ENCODE peak calls at places on chromosomes 4 and X, in eight cellular contexts. One of them, this sample, is unnamed.

GRCh38 chr4:53937918-53938317 is 126.5 kb downstream of the CHIC2 start:
- DNase-seq in RWPE2: no peak
- DNase-seq in GM13977: no peak
- DNase-seq in KBM-7: no peak
- DNase-seq in dorsolateral prefrontal cortex: no peak
- DNase-seq in NK-92 treated with Interleukin-12 subunit alpha and Interleukin-12 subunit beta, amount 100 ng/mL, for 24 hours: no peak
- DNase-seq in fibroblast of the conjunctiva: no peak
- DNase-seq in coronary artery: no peak
- DNase-seq in this sample: no peak

GRCh38 chrX:3176439-3176820 is 135.2 kb downstream of the ARSF start:
- DNase-seq in RWPE2: no peak
- DNase-seq in GM13977: no peak
- DNase-seq in KBM-7: no peak
- DNase-seq in dorsolateral prefrontal cortex: no peak
- DNase-seq in NK-92 treated with Interleukin-12 subunit alpha and Interleukin-12 subunit beta, amount 100 ng/mL, for 24 hours: no peak
- DNase-seq in fibroblast of the conjunctiva: no peak
- DNase-seq in coronary artery: no peak
- DNase-seq in this sample: peak; percentile 96

GRCh38 chr4:36351082-36351666 is 69.8 kb downstream of the DTHD1 start:
- DNase-seq in RWPE2: no peak
- DNase-seq in GM13977: peak; percentile 30
- DNase-seq in KBM-7: peak; percentile 71
- DNase-seq in dorsolateral prefrontal cortex: peak; percentile 77
- DNase-seq in NK-92 treated with Interleukin-12 subunit alpha and Interleukin-12 subunit beta, amount 100 ng/mL, for 24 hours: peak; percentile 29
- DNase-seq in fibroblast of the conjunctiva: no peak
- DNase-seq in coronary artery: no peak
- DNase-seq in this sample: peak; percentile 47

GRCh38 chr4:40212674-40213504 is 16.1 kb downstream of the RHOH start:
- DNase-seq in RWPE2: no peak
- DNase-seq in GM13977: no peak
- DNase-seq in KBM-7: no peak
- DNase-seq in dorsolateral prefrontal cortex: no peak
- DNase-seq in NK-92 treated with Interleukin-12 subunit alpha and Interleukin-12 subunit beta, amount 100 ng/mL, for 24 hours: no peak
- DNase-seq in fibroblast of the conjunctiva: no peak
- DNase-seq in coronary artery: no peak
- DNase-seq in this sample: peak; percentile 11

GRCh38 chr4:57139783-57140182 is 29.6 kb upstream of the IGFBP7 start:
- DNase-seq in RWPE2: no peak
- DNase-seq in GM13977: no peak
- DNase-seq in KBM-7: no peak
- DNase-seq in dorsolateral prefrontal cortex: no peak
- DNase-seq in NK-92 treated with Interleukin-12 subunit alpha and Interleukin-12 subunit beta, amount 100 ng/mL, for 24 hours: no peak
- DNase-seq in fibroblast of the conjunctiva: no peak
- DNase-seq in coronary artery: no peak
- DNase-seq in this sample: no peak

GRCh38 chr4:89506866-89507494 is 199.4 kb upstream of the GPRIN3 start:
- DNase-seq in RWPE2: no peak
- DNase-seq in GM13977: no peak
- DNase-seq in KBM-7: no peak
- DNase-seq in dorsolateral prefrontal cortex: no peak
- DNase-seq in NK-92 treated with Interleukin-12 subunit alpha and Interleukin-12 subunit beta, amount 100 ng/mL, for 24 hours: no peak
- DNase-seq in fibroblast of the conjunctiva: no peak
- DNase-seq in coronary artery: no peak
- DNase-seq in this sample: no peak

GRCh38 chr4:22850055-22850454 is 157.3 kb downstream of the GBA3 start:
- DNase-seq in RWPE2: no peak
- DNase-seq in GM13977: no peak
- DNase-seq in KBM-7: no peak
- DNase-seq in dorsolateral prefrontal cortex: no peak
- DNase-seq in NK-92 treated with Interleukin-12 subunit alpha and Interleukin-12 subunit beta, amount 100 ng/mL, for 24 hours: no peak
- DNase-seq in fibroblast of the conjunctiva: no peak
- DNase-seq in coronary artery: no peak
- DNase-seq in this sample: no peak

GRCh38 chr4:2076908-2077534 is 17.9 kb downstream of the NAT8L start:
- DNase-seq in RWPE2: peak; percentile 39
- DNase-seq in GM13977: peak; percentile 31
- DNase-seq in KBM-7: no peak
- DNase-seq in dorsolateral prefrontal cortex: no peak
- DNase-seq in NK-92 treated with Interleukin-12 subunit alpha and Interleukin-12 subunit beta, amount 100 ng/mL, for 24 hours: peak; percentile 58
- DNase-seq in fibroblast of the conjunctiva: no peak
- DNase-seq in coronary artery: peak; percentile 50
- DNase-seq in this sample: no peak

GRCh38 chr4:2402453-2402852 is 16.0 kb downstream of the ZFYVE28 start:
- DNase-seq in RWPE2: no peak
- DNase-seq in GM13977: no peak
- DNase-seq in KBM-7: no peak
- DNase-seq in dorsolateral prefrontal cortex: no peak
- DNase-seq in NK-92 treated with Interleukin-12 subunit alpha and Interleukin-12 subunit beta, amount 100 ng/mL, for 24 hours: no peak
- DNase-seq in fibroblast of the conjunctiva: no peak
- DNase-seq in coronary artery: no peak
- DNase-seq in this sample: peak; percentile 9

GRCh38 chr4:142563682-142564291 is 282.3 kb downstream of the INPP4B start:
- DNase-seq in RWPE2: peak; percentile 42
- DNase-seq in GM13977: no peak
- DNase-seq in KBM-7: no peak
- DNase-seq in dorsolateral prefrontal cortex: no peak
- DNase-seq in NK-92 treated with Interleukin-12 subunit alpha and Interleukin-12 subunit beta, amount 100 ng/mL, for 24 hours: no peak
- DNase-seq in fibroblast of the conjunctiva: no peak
- DNase-seq in coronary artery: no peak
- DNase-seq in this sample: peak; percentile 82

GRCh38 chr4:5783486-5783885 is 72.5 kb downstream of the EVC start:
- DNase-seq in RWPE2: no peak
- DNase-seq in GM13977: no peak
- DNase-seq in KBM-7: no peak
- DNase-seq in dorsolateral prefrontal cortex: no peak
- DNase-seq in NK-92 treated with Interleukin-12 subunit alpha and Interleukin-12 subunit beta, amount 100 ng/mL, for 24 hours: no peak
- DNase-seq in fibroblast of the conjunctiva: no peak
- DNase-seq in coronary artery: no peak
- DNase-seq in this sample: no peak

GRCh38 chr4:102564399-102564921 is 63.3 kb downstream of the NFKB1 start:
- DNase-seq in RWPE2: no peak
- DNase-seq in GM13977: peak; percentile 20
- DNase-seq in KBM-7: peak; percentile 39
- DNase-seq in dorsolateral prefrontal cortex: no peak
- DNase-seq in NK-92 treated with Interleukin-12 subunit alpha and Interleukin-12 subunit beta, amount 100 ng/mL, for 24 hours: no peak
- DNase-seq in fibroblast of the conjunctiva: no peak
- DNase-seq in coronary artery: no peak
- DNase-seq in this sample: peak; percentile 94

GRCh38 chr4:82753725-82754410 is 44.7 kb downstream of the SCD5 start:
- DNase-seq in RWPE2: no peak
- DNase-seq in GM13977: no peak
- DNase-seq in KBM-7: no peak
- DNase-seq in dorsolateral prefrontal cortex: no peak
- DNase-seq in NK-92 treated with Interleukin-12 subunit alpha and Interleukin-12 subunit beta, amount 100 ng/mL, for 24 hours: no peak
- DNase-seq in fibroblast of the conjunctiva: no peak
- DNase-seq in coronary artery: no peak
- DNase-seq in this sample: no peak

GRCh38 chr4:99833766-99834165 is 17.1 kb downstream of the DAPP1 start:
- DNase-seq in RWPE2: no peak
- DNase-seq in GM13977: no peak
- DNase-seq in KBM-7: no peak
- DNase-seq in dorsolateral prefrontal cortex: no peak
- DNase-seq in NK-92 treated with Interleukin-12 subunit alpha and Interleukin-12 subunit beta, amount 100 ng/mL, for 24 hours: no peak
- DNase-seq in fibroblast of the conjunctiva: no peak
- DNase-seq in coronary artery: no peak
- DNase-seq in this sample: peak; percentile 75

GRCh38 chrX:96425204-96425603 is 259.4 kb upstream of the DIAPH2 start:
- DNase-seq in RWPE2: no peak
- DNase-seq in GM13977: no peak
- DNase-seq in KBM-7: peak; percentile 81
- DNase-seq in dorsolateral prefrontal cortex: no peak
- DNase-seq in NK-92 treated with Interleukin-12 subunit alpha and Interleukin-12 subunit beta, amount 100 ng/mL, for 24 hours: no peak
- DNase-seq in fibroblast of the conjunctiva: no peak
- DNase-seq in coronary artery: no peak
- DNase-seq in this sample: no peak

GRCh38 chr4:80073362-80074008 is 456 bp upstream of the ANTXR2 start:
- DNase-seq in RWPE2: no peak
- DNase-seq in GM13977: peak; percentile 53
- DNase-seq in KBM-7: peak; percentile 97
- DNase-seq in dorsolateral prefrontal cortex: no peak
- DNase-seq in NK-92 treated with Interleukin-12 subunit alpha and Interleukin-12 subunit beta, amount 100 ng/mL, for 24 hours: no peak
- DNase-seq in fibroblast of the conjunctiva: no peak
- DNase-seq in coronary artery: no peak
- DNase-seq in this sample: no peak

GRCh38 chrX:131783555-131784338 is 239.4 kb upstream of the STK26 start:
- DNase-seq in RWPE2: no peak
- DNase-seq in GM13977: no peak
- DNase-seq in KBM-7: no peak
- DNase-seq in dorsolateral prefrontal cortex: no peak
- DNase-seq in NK-92 treated with Interleukin-12 subunit alpha and Interleukin-12 subunit beta, amount 100 ng/mL, for 24 hours: peak; percentile 40
- DNase-seq in fibroblast of the conjunctiva: peak; percentile 87
- DNase-seq in coronary artery: no peak
- DNase-seq in this sample: no peak

GRCh38 chr4:152728343-152728742 is 48.5 kb upstream of the TMEM154 start:
- DNase-seq in RWPE2: no peak
- DNase-seq in GM13977: no peak
- DNase-seq in KBM-7: no peak
- DNase-seq in dorsolateral prefrontal cortex: no peak
- DNase-seq in NK-92 treated with Interleukin-12 subunit alpha and Interleukin-12 subunit beta, amount 100 ng/mL, for 24 hours: no peak
- DNase-seq in fibroblast of the conjunctiva: no peak
- DNase-seq in coronary artery: no peak
- DNase-seq in this sample: no peak

GRCh38 chr4:8046925-8047541 is 107.4 kb upstream of the AFAP1 start:
- DNase-seq in RWPE2: no peak
- DNase-seq in GM13977: no peak
- DNase-seq in KBM-7: no peak
- DNase-seq in dorsolateral prefrontal cortex: peak; percentile 79
- DNase-seq in NK-92 treated with Interleukin-12 subunit alpha and Interleukin-12 subunit beta, amount 100 ng/mL, for 24 hours: no peak
- DNase-seq in fibroblast of the conjunctiva: no peak
- DNase-seq in coronary artery: no peak
- DNase-seq in this sample: no peak

GRCh38 chrX:124502144-124502543 is 155.8 kb downstream of the SH2D1A start:
- DNase-seq in RWPE2: no peak
- DNase-seq in GM13977: no peak
- DNase-seq in KBM-7: no peak
- DNase-seq in dorsolateral prefrontal cortex: no peak
- DNase-seq in NK-92 treated with Interleukin-12 subunit alpha and Interleukin-12 subunit beta, amount 100 ng/mL, for 24 hours: no peak
- DNase-seq in fibroblast of the conjunctiva: no peak
- DNase-seq in coronary artery: no peak
- DNase-seq in this sample: no peak

GRCh38 chr4:109113511-109113910 is 188.9 kb downstream of the COL25A1 start:
- DNase-seq in RWPE2: no peak
- DNase-seq in GM13977: no peak
- DNase-seq in KBM-7: no peak
- DNase-seq in dorsolateral prefrontal cortex: no peak
- DNase-seq in NK-92 treated with Interleukin-12 subunit alpha and Interleukin-12 subunit beta, amount 100 ng/mL, for 24 hours: no peak
- DNase-seq in fibroblast of the conjunctiva: peak; percentile 40
- DNase-seq in coronary artery: no peak
- DNase-seq in this sample: no peak

GRCh38 chrX:1914606-1915365 is 299.9 kb downstream of the ASMT start:
- DNase-seq in RWPE2: no peak
- DNase-seq in GM13977: no peak
- DNase-seq in KBM-7: peak; percentile 40
- DNase-seq in dorsolateral prefrontal cortex: no peak
- DNase-seq in NK-92 treated with Interleukin-12 subunit alpha and Interleukin-12 subunit beta, amount 100 ng/mL, for 24 hours: no peak
- DNase-seq in fibroblast of the conjunctiva: no peak
- DNase-seq in coronary artery: no peak
- DNase-seq in this sample: no peak

GRCh38 chr4:24330198-24330972 is 254.0 kb downstream of the DHX15 start:
- DNase-seq in RWPE2: no peak
- DNase-seq in GM13977: no peak
- DNase-seq in KBM-7: no peak
- DNase-seq in dorsolateral prefrontal cortex: no peak
- DNase-seq in NK-92 treated with Interleukin-12 subunit alpha and Interleukin-12 subunit beta, amount 100 ng/mL, for 24 hours: no peak
- DNase-seq in fibroblast of the conjunctiva: no peak
- DNase-seq in coronary artery: no peak
- DNase-seq in this sample: peak; percentile 79

GRCh38 chr4:123411514-123411913 is 14.9 kb downstream of the SPRY1 start:
- DNase-seq in RWPE2: no peak
- DNase-seq in GM13977: no peak
- DNase-seq in KBM-7: no peak
- DNase-seq in dorsolateral prefrontal cortex: no peak
- DNase-seq in NK-92 treated with Interleukin-12 subunit alpha and Interleukin-12 subunit beta, amount 100 ng/mL, for 24 hours: no peak
- DNase-seq in fibroblast of the conjunctiva: no peak
- DNase-seq in coronary artery: no peak
- DNase-seq in this sample: no peak

GRCh38 chr4:133130171-133130570 is 18.9 kb upstream of the PCDH10 start:
- DNase-seq in RWPE2: no peak
- DNase-seq in GM13977: no peak
- DNase-seq in KBM-7: no peak
- DNase-seq in dorsolateral prefrontal cortex: no peak
- DNase-seq in NK-92 treated with Interleukin-12 subunit alpha and Interleukin-12 subunit beta, amount 100 ng/mL, for 24 hours: no peak
- DNase-seq in fibroblast of the conjunctiva: no peak
- DNase-seq in coronary artery: no peak
- DNase-seq in this sample: no peak

GRCh38 chr4:25938251-25939186 is 24.5 kb downstream of the SMIM20 start:
- DNase-seq in RWPE2: no peak
- DNase-seq in GM13977: peak; percentile 63
- DNase-seq in KBM-7: no peak
- DNase-seq in dorsolateral prefrontal cortex: no peak
- DNase-seq in NK-92 treated with Interleukin-12 subunit alpha and Interleukin-12 subunit beta, amount 100 ng/mL, for 24 hours: peak; percentile 12
- DNase-seq in fibroblast of the conjunctiva: peak; percentile 49
- DNase-seq in coronary artery: no peak
- DNase-seq in this sample: peak; percentile 88

GRCh38 chr4:48184891-48185290 is 50.8 kb upstream of the TXK start:
- DNase-seq in RWPE2: no peak
- DNase-seq in GM13977: no peak
- DNase-seq in KBM-7: no peak
- DNase-seq in dorsolateral prefrontal cortex: no peak
- DNase-seq in NK-92 treated with Interleukin-12 subunit alpha and Interleukin-12 subunit beta, amount 100 ng/mL, for 24 hours: no peak
- DNase-seq in fibroblast of the conjunctiva: no peak
- DNase-seq in coronary artery: no peak
- DNase-seq in this sample: peak; percentile 70

GRCh38 chrX:94676285-94676684 is 1002.3 kb downstream of the FAM133A start:
- DNase-seq in RWPE2: no peak
- DNase-seq in GM13977: no peak
- DNase-seq in KBM-7: no peak
- DNase-seq in dorsolateral prefrontal cortex: no peak
- DNase-seq in NK-92 treated with Interleukin-12 subunit alpha and Interleukin-12 subunit beta, amount 100 ng/mL, for 24 hours: no peak
- DNase-seq in fibroblast of the conjunctiva: no peak
- DNase-seq in coronary artery: no peak
- DNase-seq in this sample: no peak

GRCh38 chr4:142558851-142559250 is 287.2 kb downstream of the INPP4B start:
- DNase-seq in RWPE2: no peak
- DNase-seq in GM13977: no peak
- DNase-seq in KBM-7: no peak
- DNase-seq in dorsolateral prefrontal cortex: no peak
- DNase-seq in NK-92 treated with Interleukin-12 subunit alpha and Interleukin-12 subunit beta, amount 100 ng/mL, for 24 hours: no peak
- DNase-seq in fibroblast of the conjunctiva: no peak
- DNase-seq in coronary artery: no peak
- DNase-seq in this sample: peak; percentile 75

GRCh38 chr4:113467581-113467980 is 294.0 kb downstream of the CAMK2D start:
- DNase-seq in RWPE2: no peak
- DNase-seq in GM13977: no peak
- DNase-seq in KBM-7: no peak
- DNase-seq in dorsolateral prefrontal cortex: no peak
- DNase-seq in NK-92 treated with Interleukin-12 subunit alpha and Interleukin-12 subunit beta, amount 100 ng/mL, for 24 hours: no peak
- DNase-seq in fibroblast of the conjunctiva: peak; percentile 75
- DNase-seq in coronary artery: no peak
- DNase-seq in this sample: peak; percentile 91

GRCh38 chr4:97235516-97235915 is 907.8 kb downstream of the STPG2 start:
- DNase-seq in RWPE2: no peak
- DNase-seq in GM13977: no peak
- DNase-seq in KBM-7: no peak
- DNase-seq in dorsolateral prefrontal cortex: no peak
- DNase-seq in NK-92 treated with Interleukin-12 subunit alpha and Interleukin-12 subunit beta, amount 100 ng/mL, for 24 hours: no peak
- DNase-seq in fibroblast of the conjunctiva: no peak
- DNase-seq in coronary artery: no peak
- DNase-seq in this sample: peak; percentile 1

GRCh38 chrX:155768036-155768769 is 112.9 kb upstream of the VAMP7 start:
- DNase-seq in RWPE2: no peak
- DNase-seq in GM13977: no peak
- DNase-seq in KBM-7: no peak
- DNase-seq in dorsolateral prefrontal cortex: no peak
- DNase-seq in NK-92 treated with Interleukin-12 subunit alpha and Interleukin-12 subunit beta, amount 100 ng/mL, for 24 hours: no peak
- DNase-seq in fibroblast of the conjunctiva: no peak
- DNase-seq in coronary artery: no peak
- DNase-seq in this sample: peak; percentile 48

GRCh38 chr4:60605651-60606354 is 594.3 kb upstream of the ADGRL3 start:
- DNase-seq in RWPE2: no peak
- DNase-seq in GM13977: no peak
- DNase-seq in KBM-7: no peak
- DNase-seq in dorsolateral prefrontal cortex: no peak
- DNase-seq in NK-92 treated with Interleukin-12 subunit alpha and Interleukin-12 subunit beta, amount 100 ng/mL, for 24 hours: no peak
- DNase-seq in fibroblast of the conjunctiva: peak; percentile 61
- DNase-seq in coronary artery: no peak
- DNase-seq in this sample: no peak